ENCODE peak calls at places on chromosome 9, in five cellular contexts. One of them, this sample, is unnamed.

GRCh38 chr9:127397722-127398647 is 1.0 kb downstream of the SLC2A8 start:
- DNase-seq in activated naive CD4-positive, alpha-beta T cell: no peak
- DNase-seq in erythroblast: peak
- DNase-seq in EL: peak
- DNase-seq in effector CD4-positive, alpha-beta T cell: no peak
- DNase-seq in this sample: no peak

GRCh38 chr9:68706579-68707201 is 1.6 kb downstream of the PIP5K1B start:
- DNase-seq in activated naive CD4-positive, alpha-beta T cell: no peak
- DNase-seq in erythroblast: peak
- DNase-seq in EL: no peak
- DNase-seq in effector CD4-positive, alpha-beta T cell: no peak
- DNase-seq in this sample: no peak

GRCh38 chr9:128026255-128027165 is 40.6 kb downstream of the NAIF1 start:
- DNase-seq in activated naive CD4-positive, alpha-beta T cell: peak
- DNase-seq in erythroblast: no peak
- DNase-seq in EL: no peak
- DNase-seq in effector CD4-positive, alpha-beta T cell: peak
- DNase-seq in this sample: no peak

GRCh38 chr9:85726737-85727136 is 15.0 kb downstream of the AGTPBP1 start:
- DNase-seq in activated naive CD4-positive, alpha-beta T cell: no peak
- DNase-seq in erythroblast: no peak
- DNase-seq in EL: no peak
- DNase-seq in effector CD4-positive, alpha-beta T cell: no peak
- DNase-seq in this sample: no peak

GRCh38 chr9:127754099-127754760 is 19.1 kb upstream of the TOR2A start:
- DNase-seq in activated naive CD4-positive, alpha-beta T cell: no peak
- DNase-seq in erythroblast: no peak
- DNase-seq in EL: peak
- DNase-seq in effector CD4-positive, alpha-beta T cell: no peak
- DNase-seq in this sample: no peak

GRCh38 chr9:130535818-130536521 is 43.4 kb upstream of the FUBP3 start:
- DNase-seq in activated naive CD4-positive, alpha-beta T cell: no peak
- DNase-seq in erythroblast: peak
- DNase-seq in EL: peak
- DNase-seq in effector CD4-positive, alpha-beta T cell: no peak
- DNase-seq in this sample: no peak

GRCh38 chr9:35162605-35163315 is 951 bp downstream of the UNC13B start:
- DNase-seq in activated naive CD4-positive, alpha-beta T cell: no peak
- DNase-seq in erythroblast: no peak
- DNase-seq in EL: no peak
- DNase-seq in effector CD4-positive, alpha-beta T cell: no peak
- DNase-seq in this sample: no peak

GRCh38 chr9:114898741-114899140 is 31.6 kb downstream of the TNFSF8 start:
- DNase-seq in activated naive CD4-positive, alpha-beta T cell: peak
- DNase-seq in erythroblast: no peak
- DNase-seq in EL: no peak
- DNase-seq in effector CD4-positive, alpha-beta T cell: peak
- DNase-seq in this sample: no peak

GRCh38 chr9:90287567-90288274 is 354.9 kb downstream of the DIRAS2 start:
- DNase-seq in activated naive CD4-positive, alpha-beta T cell: no peak
- DNase-seq in erythroblast: no peak
- DNase-seq in EL: no peak
- DNase-seq in effector CD4-positive, alpha-beta T cell: no peak
- DNase-seq in this sample: no peak

This sample was measured in activated gamma-delta T cell.